ENCODE peak calls at places on chromosomes 16 and 17, in eight cellular contexts. E is right lobe of liver, Q is stomach, U is GM12891, P is A549, D is sigmoid colon, S is transverse colon, F is ovary. J is an unnamed sample.

GRCh38 chr17:46772879-46773620 is 45.4 kb downstream of the WNT3 start:
- DNase-seq in E (no peak), Q (no peak), U (no peak), P (no peak), D (peak; percentile 48), S (no peak), F (no peak), J (no peak)

GRCh38 chr17:76124582-76125390 is 16.3 kb downstream of the FOXJ1 start:
- DNase-seq in E (no peak), Q (no peak), U (peak; percentile 37), P (peak; percentile 66), D (peak; percentile 62), S (no peak), F (no peak), J (no peak)

GRCh38 chr17:12859520-12859919 is 70.2 kb downstream of the ARHGAP44 start:
- DNase-seq in E (no peak), Q (no peak), U (no peak), P (no peak), D (no peak), S (no peak), F (no peak), J (no peak)

GRCh38 chr17:32757963-32758362 is 119.0 kb downstream of the MYO1D start:
- DNase-seq in E (no peak), Q (no peak), U (no peak), P (no peak), D (no peak), S (no peak), F (no peak), J (no peak)

GRCh38 chr17:15298176-15298575 is 33.0 kb upstream of the PMP22 start:
- DNase-seq in E (no peak), Q (no peak), U (no peak), P (no peak), D (no peak), S (no peak), F (no peak), J (no peak)

GRCh38 chr17:71963341-71963740 is 157.5 kb upstream of the SOX9 start:
- DNase-seq in E (no peak), Q (no peak), U (no peak), P (no peak), D (no peak), S (no peak), F (no peak), J (no peak)

GRCh38 chr16:82630688-82631087 is 3.9 kb downstream of the CDH13 start:
- DNase-seq in E (no peak), Q (no peak), U (no peak), P (no peak), D (peak; percentile 13), S (no peak), F (no peak), J (no peak)

GRCh38 chr17:6365187-6365943 is 69.6 kb downstream of the AIPL1 start:
- DNase-seq in E (no peak), Q (no peak), U (no peak), P (peak; percentile 75), D (no peak), S (no peak), F (no peak), J (no peak)

GRCh38 chr16:81889896-81890634 is 111.0 kb downstream of the PLCG2 start:
- DNase-seq in E (peak; percentile 71), Q (peak; percentile 66), U (peak; percentile 46), P (peak; percentile 71), D (no peak), S (peak; percentile 54), F (peak; percentile 28), J (peak; percentile 64)

GRCh38 chr17:6505425-6506142 is 50.8 kb downstream of the PITPNM3 start:
- DNase-seq in E (no peak), Q (no peak), U (no peak), P (peak; percentile 25), D (peak; percentile 35), S (no peak), F (peak; percentile 28), J (no peak)

GRCh38 chr16:69888005-69888560 is 63.1 kb upstream of the CLEC18A start:
- DNase-seq in E (no peak), Q (no peak), U (no peak), P (no peak), D (no peak), S (no peak), F (no peak), J (no peak)

GRCh38 chr17:372157-373152 is 19.8 kb upstream of the RPH3AL start:
- DNase-seq in E (no peak), Q (no peak), U (no peak), P (no peak), D (no peak), S (no peak), F (no peak), J (no peak)

GRCh38 chr17:39138416-39139136 is 12.9 kb downstream of the PLXDC1 start:
- DNase-seq in E (no peak), Q (no peak), U (no peak), P (no peak), D (no peak), S (no peak), F (no peak), J (no peak)

GRCh38 chr17:8629371-8630226 is 926 bp downstream of the MYH10 start:
- DNase-seq in E (peak; percentile 59), Q (no peak), U (peak; percentile 30), P (peak; percentile 17), D (peak; percentile 80), S (peak; percentile 13), F (peak; percentile 63), J (no peak)

GRCh38 chr17:8628609-8629169 is 1.8 kb downstream of the MYH10 start:
- DNase-seq in E (no peak), Q (no peak), U (no peak), P (no peak), D (no peak), S (no peak), F (no peak), J (no peak)

GRCh38 chr17:8630802-8631553 is 453 bp upstream of the MYH10 start:
- DNase-seq in E (peak; percentile 99), Q (peak; percentile 98), U (peak; percentile 97), P (peak; percentile 100), D (peak; percentile 99), S (peak; percentile 95), F (peak; percentile 98), J (peak; percentile 99)

GRCh38 chr17:8631554-8631877 is 991 bp upstream of the MYH10 start:
- DNase-seq in E (no peak), Q (no peak), U (no peak), P (no peak), D (no peak), S (no peak), F (no peak), J (peak; percentile 13)

DNA sequence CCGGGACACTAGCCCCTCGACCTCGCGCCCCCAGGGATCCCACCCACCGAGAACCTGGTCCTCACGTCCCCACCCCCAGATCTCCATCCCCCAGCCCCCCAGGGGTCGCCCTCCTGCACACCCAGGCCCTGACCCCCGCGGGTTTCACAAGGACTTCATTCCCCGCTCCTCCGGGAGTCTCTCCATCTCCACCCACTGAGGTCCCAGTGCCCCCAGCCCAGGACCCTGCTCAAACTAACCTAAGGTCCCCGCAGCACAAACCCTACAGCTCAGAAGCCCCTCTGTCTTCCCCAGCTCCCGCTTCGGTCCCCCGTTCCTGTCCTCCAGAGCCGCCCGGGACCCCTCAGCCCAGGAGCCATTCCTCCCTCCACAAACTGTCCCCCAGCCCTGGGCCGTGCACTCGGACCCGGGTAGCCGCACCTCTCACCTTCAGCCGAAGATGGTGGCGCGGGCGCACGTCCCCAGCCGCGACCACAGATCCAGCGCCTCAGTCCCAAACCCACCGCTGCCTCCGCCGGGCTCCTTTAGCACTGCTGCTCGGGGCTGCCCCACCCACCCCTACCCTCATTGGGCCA is at the start of gene MYH10:
- DNase-seq in E (peak; percentile 59), Q (no peak), U (no peak), P (no peak), D (peak; percentile 70), S (peak; percentile 15), F (peak; percentile 67), J (no peak)
- TF ChIP-seq POLR2A in E (peak; percentile 36), Q (no peak), U (no peak), P (peak; percentile 76), D (peak; percentile 73), S (no peak), F (peak; percentile 38), J (peak; percentile 21)

DNA sequence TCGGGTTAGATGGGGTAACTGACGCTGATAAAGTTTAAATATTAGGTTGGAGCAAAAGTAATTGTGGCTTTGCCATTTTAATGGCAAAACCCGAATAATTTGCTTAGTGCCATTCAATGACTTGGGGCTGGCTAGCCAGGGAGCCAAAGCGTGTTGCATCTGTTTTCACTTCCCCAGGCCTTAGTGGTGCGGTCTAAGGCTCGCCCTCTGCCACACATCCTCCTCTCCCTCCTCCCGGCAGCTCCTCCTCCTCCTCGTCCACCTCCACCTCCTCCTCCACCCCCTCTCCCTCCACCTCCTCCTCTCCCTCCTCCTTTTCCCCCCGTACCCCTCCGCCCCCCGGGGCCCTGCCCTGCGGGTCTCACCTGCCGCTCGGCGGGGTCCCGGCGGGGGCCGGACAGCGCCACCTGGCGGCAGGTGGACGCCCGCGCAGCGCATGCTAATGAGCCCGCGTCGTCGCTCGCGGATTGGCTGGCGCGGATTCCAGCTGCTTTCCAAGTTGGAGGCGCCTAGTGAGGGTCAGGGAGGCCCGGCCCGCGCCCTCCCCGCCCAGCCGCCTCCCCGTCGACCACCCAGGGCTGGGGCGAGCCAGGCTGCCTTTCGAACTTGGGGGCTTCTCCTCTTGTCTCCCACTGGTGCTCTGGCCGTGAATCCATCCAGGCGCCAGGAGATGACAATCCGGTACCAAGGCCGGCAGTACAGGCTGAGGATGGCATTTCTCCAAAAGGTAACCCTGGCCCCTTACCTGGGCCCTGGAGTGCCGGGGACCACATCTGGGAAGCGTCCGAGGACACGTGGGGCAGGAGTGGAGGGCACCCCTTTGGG is 36.6 kb upstream of the RGS9 start:
- DNase-seq in E (peak; percentile 90), Q (peak; percentile 91), U (peak; percentile 65), P (peak; percentile 83), D (peak; percentile 93), S (peak; percentile 89), F (peak; percentile 91), J (peak; percentile 70)
- TF ChIP-seq POLR2A in E (peak; percentile 41), Q (no peak), U (peak; percentile 51), P (peak; percentile 46), D (no peak), S (peak; percentile 61), F (no peak), J (no peak)

GRCh38 chr16:75478480-75479345 is 14.2 kb upstream of the TMEM170A start:
- DNase-seq in E (no peak), Q (no peak), U (no peak), P (no peak), D (no peak), S (no peak), F (no peak), J (no peak)
- TF ChIP-seq POLR2A in E (no peak), Q (no peak), U (no peak), P (no peak), D (no peak), S (no peak), F (no peak), J (no peak)

DNA sequence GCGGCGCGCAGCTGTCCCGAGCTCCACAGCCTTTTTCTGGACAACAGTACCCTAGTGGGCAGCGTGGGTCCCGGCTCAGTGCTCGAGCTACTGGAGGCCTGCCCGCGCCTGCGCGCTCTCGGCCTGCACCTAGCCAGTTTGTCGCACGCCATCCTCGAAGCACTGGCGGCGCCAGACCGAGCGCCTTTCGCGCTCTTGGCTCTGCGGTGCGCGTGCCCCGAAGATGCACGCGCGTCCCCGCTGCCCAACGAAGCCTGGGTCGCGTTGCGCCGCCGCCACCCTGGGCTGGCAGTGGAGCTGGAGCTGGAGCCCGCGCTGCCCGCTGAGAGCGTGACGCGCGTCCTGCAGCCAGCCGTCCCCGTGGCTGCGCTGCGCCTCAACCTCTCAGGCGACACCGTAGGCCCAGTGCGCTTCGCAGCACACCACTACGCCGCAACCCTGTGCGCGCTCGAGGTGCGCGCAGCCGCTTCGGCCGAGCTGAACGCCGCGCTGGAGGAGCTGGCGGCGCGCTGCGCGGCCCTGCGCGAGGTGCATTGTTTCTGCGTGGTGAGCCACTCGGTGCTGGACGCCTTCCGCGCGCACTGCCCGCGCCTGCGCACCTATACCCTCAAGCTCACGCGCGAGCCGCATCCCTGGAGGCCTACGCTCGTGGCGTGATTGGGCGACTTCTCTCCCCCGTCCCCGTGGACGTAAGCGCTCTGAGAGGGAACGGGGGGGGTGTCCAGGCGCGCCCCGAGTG is 1.2 kb upstream of the HSF4 start:
- DNase-seq in E (no peak), Q (no peak), U (no peak), P (no peak), D (peak; percentile 89), S (no peak), F (peak; percentile 76), J (no peak)
- TF ChIP-seq POLR2A in E (no peak), Q (no peak), U (no peak), P (no peak), D (no peak), S (no peak), F (peak; percentile 41), J (no peak)

J was measured in HCT116.